ENCODE peak calls at places on chromosome 5, in four cellular contexts. Y is effector memory CD4-positive, alpha-beta T cell; Q is right atrium auricular region; U is pancreas. L is an unnamed sample.

GRCh38 chr5:74109344-74109743 is 483.3 kb downstream of the ARHGEF28 start:
- DNase-seq in Y (no peak), Q (no peak), U (no peak), L (no peak)

GRCh38 chr5:96220610-96221390 is 212.2 kb downstream of the PCSK1 start:
- DNase-seq in Y (no peak), Q (no peak), U (no peak), L (no peak)

GRCh38 chr5:98258939-98259338 is 514.5 kb upstream of the RGMB start:
- DNase-seq in Y (no peak), Q (no peak), U (peak; percentile 9), L (no peak)

GRCh38 chr5:60340965-60341471 is 358.9 kb downstream of the DEPDC1B start:
- DNase-seq in Y (no peak), Q (no peak), U (no peak), L (no peak)

GRCh38 chr5:75265731-75266130 is 29.1 kb upstream of the ANKRD31 start:
- DNase-seq in Y (no peak), Q (no peak), U (no peak), L (no peak)

GRCh38 chr5:24314106-24314505 is 330.7 kb downstream of the CDH10 start:
- DNase-seq in Y (no peak), Q (no peak), U (peak; percentile 39), L (no peak)

GRCh38 chr5:96079075-96079474 is 117.4 kb upstream of the ELL2 start:
- DNase-seq in Y (no peak), Q (no peak), U (no peak), L (no peak)

GRCh38 chr5:181060924-181061323 is 20.9 kb downstream of the BTNL9 start:
- DNase-seq in Y (no peak), Q (no peak), U (no peak), L (no peak)

GRCh38 chr5:173745561-173745960 is 129.1 kb upstream of the BOD1 start:
- DNase-seq in Y (no peak), Q (no peak), U (no peak), L (no peak)

GRCh38 chr5:168666356-168666755 is 87.2 kb upstream of the PANK3 start:
- DNase-seq in Y (no peak), Q (no peak), U (no peak), L (no peak)

GRCh38 chr5:172106511-172107356 is 81.3 kb downstream of the STK10 start:
- DNase-seq in Y (peak; percentile 41), Q (no peak), U (no peak), L (peak; percentile 27)

GRCh38 chr5:40224421-40224820 is 455.3 kb upstream of the PTGER4 start:
- DNase-seq in Y (no peak), Q (no peak), U (no peak), L (no peak)

GRCh38 chr5:78483809-78484521 is 123.5 kb downstream of the SCAMP1 start:
- DNase-seq in Y (no peak), Q (no peak), U (no peak), L (no peak)

GRCh38 chr5:96741075-96741474 is 66.7 kb downstream of the ERAP1 start:
- DNase-seq in Y (no peak), Q (no peak), U (no peak), L (no peak)

GRCh38 chr5:156366536-156366935 is 39.6 kb downstream of the SGCD start:
- DNase-seq in Y (no peak), Q (no peak), U (no peak), L (no peak)
- H3K27ac ChIP-seq in Y (no peak overlapping the region), Q (no peak overlapping the region), U (no peak overlapping the region), L (no peak overlapping the region)

GRCh38 chr5:56415356-56415765 is 182.2 kb upstream of the ANKRD55 start:
- DNase-seq in Y (no peak), Q (peak; percentile 69), U (no peak), L (no peak)

GRCh38 chr5:56412601-56413379 is 179.7 kb upstream of the ANKRD55 start:
- DNase-seq in Y (no peak), Q (peak; percentile 77), U (no peak), L (peak; percentile 29)

GRCh38 chr5:56410696-56411095 is 177.6 kb upstream of the ANKRD55 start:
- DNase-seq in Y (no peak), Q (no peak), U (no peak), L (no peak)

GRCh38 chr5:56409331-56410190 is 176.4 kb upstream of the ANKRD55 start:
- DNase-seq in Y (no peak), Q (no peak), U (no peak), L (no peak)

GRCh38 chr5:56414056-56414455 is 180.9 kb upstream of the ANKRD55 start:
- DNase-seq in Y (no peak), Q (no peak), U (no peak), L (no peak)
- H3K27ac ChIP-seq in Y (no peak overlapping the region), Q (no peak overlapping the region), U (peak overlapping the region; percentile 18), L (peak overlapping the region; percentile 20)

DNA sequence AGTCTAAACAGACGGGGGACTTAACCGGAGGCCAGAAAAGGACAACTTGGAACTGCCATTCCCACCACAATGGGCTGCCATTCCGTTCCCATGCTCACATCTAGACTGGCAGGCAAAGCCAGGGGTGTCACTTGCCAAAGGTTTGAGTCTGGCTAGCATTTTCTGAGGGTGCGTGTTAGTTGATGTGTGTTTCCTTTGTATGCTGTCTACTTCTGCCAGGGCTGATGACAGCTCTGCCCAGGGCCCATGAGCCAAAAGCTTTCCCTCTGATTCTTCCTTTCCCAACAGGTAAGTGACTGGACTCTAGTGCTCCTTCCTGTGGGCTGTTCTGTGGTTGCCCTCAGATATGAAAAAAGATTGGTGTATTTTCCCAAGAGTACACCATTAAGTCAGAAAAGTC is 68.0 kb downstream of the ZNF608 start:
- DNase-seq in Y (no peak), Q (no peak), U (no peak), L (no peak)
- H3K27ac ChIP-seq in Y (no peak overlapping the region), Q (peak overlapping the region; percentile 15), U (peak overlapping the region; percentile 51), L (peak overlapping the region; percentile 26)

GRCh38 chr5:443239-444151 is 519 bp downstream of the EXOC3 start:
- DNase-seq in Y (peak; percentile 9), Q (no peak), U (peak; percentile 82), L (no peak)
- H3K27ac ChIP-seq in Y (peak overlapping the region; percentile 73), Q (peak overlapping the region; percentile 78), U (peak overlapping the region; percentile 64), L (peak overlapping the region; percentile 79)

GRCh38 chr5:56587381-56588124 is 227.8 kb upstream of the MAP3K1 start:
- DNase-seq in Y (no peak), Q (no peak), U (no peak), L (no peak)
- H3K27ac ChIP-seq in Y (peak overlapping the region; percentile 82), Q (no peak overlapping the region), U (no peak overlapping the region), L (no peak overlapping the region)

DNA sequence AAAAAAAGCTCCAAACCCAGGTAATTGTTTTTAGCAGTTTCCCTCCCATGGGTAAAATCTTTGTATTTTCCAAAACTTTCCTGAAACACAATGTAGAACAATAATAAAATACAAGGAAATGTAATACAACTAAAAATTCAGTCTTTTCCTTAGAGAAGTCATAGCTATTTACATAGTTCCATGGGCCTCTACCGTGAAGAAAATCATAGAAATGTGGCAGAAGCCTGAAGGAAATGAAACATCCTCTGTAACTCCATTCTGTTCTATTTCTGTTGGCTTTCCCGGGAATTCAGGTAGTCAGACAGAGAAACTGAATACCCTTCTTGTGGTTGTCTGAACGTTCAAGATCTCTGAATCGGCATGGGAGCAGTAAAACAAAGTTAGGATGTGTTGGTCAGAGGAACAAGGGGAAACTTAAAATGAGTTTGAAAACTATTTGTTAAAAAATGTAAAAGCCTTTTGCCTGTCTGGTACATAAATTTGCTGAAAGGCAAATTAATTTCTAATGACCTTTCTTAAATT is 202.4 kb upstream of the ZNF608 start:
- DNase-seq in Y (no peak), Q (no peak), U (no peak), L (no peak)
- H3K27ac ChIP-seq in Y (no peak overlapping the region), Q (no peak overlapping the region), U (no peak overlapping the region), L (no peak overlapping the region)

GRCh38 chr5:14157494-14157782 is 14.3 kb downstream of the TRIO start:
- DNase-seq in Y (no peak), Q (no peak), U (no peak), L (no peak)
- H3K27ac ChIP-seq in Y (no peak overlapping the region), Q (no peak overlapping the region), U (no peak overlapping the region), L (no peak overlapping the region)

GRCh38 chr5:142325677-142326479 is 1.1 kb upstream of the SPRY4 start:
- DNase-seq in Y (no peak), Q (peak; percentile 72), U (peak; percentile 67), L (no peak)
- H3K27ac ChIP-seq in Y (no peak overlapping the region), Q (peak overlapping the region; percentile 89), U (peak overlapping the region; percentile 85), L (no peak overlapping the region)

L was measured in caudate nucleus.